ENCODE peak calls at places on chromosomes 6 and 20, in ten cellular contexts. One of them, this sample, is unnamed.

GRCh38 chr6:56416247-56416646 is 168.9 kb upstream of the COL21A1 start:
- DNase-seq in GM06990: no peak
- DNase-seq in activated CD4-positive, alpha-beta T cell treated with anti-CD3 and anti-CD28 coated beads for 36 hours: no peak
- DNase-seq in fibroblast of gingiva: no peak
- DNase-seq in anterior cingulate cortex: no peak
- DNase-seq in activated naive CD8-positive, alpha-beta T cell treated with anti-CD3 and anti-CD28 coated beads, Interleukin-2, amount 50 U/mL, for 24 hours: no peak
- DNase-seq in fibroblast of mammary gland: peak
- DNase-seq in stimulated activated CD8-positive, alpha-beta memory T cell treated with anti-CD3 and anti-CD28 coated beads, Interleukin-7, amount 100 ng/mL, for 24 hours: no peak
- DNase-seq in M059J: no peak
- DNase-seq in heart left ventricle: no peak
- DNase-seq in this sample: no peak

GRCh38 chr20:25269057-25269832 is 21.4 kb downstream of the PYGB start:
- DNase-seq in heart left ventricle: peak
- DNase-seq in stimulated activated CD8-positive, alpha-beta memory T cell treated with anti-CD3 and anti-CD28 coated beads, Interleukin-7, amount 100 ng/mL, for 24 hours: no peak
- DNase-seq in fibroblast of mammary gland: no peak
- DNase-seq in GM06990: no peak
- DNase-seq in fibroblast of gingiva: no peak
- DNase-seq in M059J: no peak
- DNase-seq in activated CD4-positive, alpha-beta T cell treated with anti-CD3 and anti-CD28 coated beads for 36 hours: peak
- DNase-seq in activated naive CD8-positive, alpha-beta T cell treated with anti-CD3 and anti-CD28 coated beads, Interleukin-2, amount 50 U/mL, for 24 hours: no peak
- DNase-seq in anterior cingulate cortex: no peak
- DNase-seq in this sample: no peak

GRCh38 chr20:53009979-53010735 is 38.0 kb downstream of the TSHZ2 start:
- DNase-seq in activated CD4-positive, alpha-beta T cell treated with anti-CD3 and anti-CD28 coated beads for 36 hours: no peak
- DNase-seq in GM06990: no peak
- DNase-seq in fibroblast of gingiva: no peak
- DNase-seq in anterior cingulate cortex: no peak
- DNase-seq in fibroblast of mammary gland: no peak
- DNase-seq in M059J: peak
- DNase-seq in activated naive CD8-positive, alpha-beta T cell treated with anti-CD3 and anti-CD28 coated beads, Interleukin-2, amount 50 U/mL, for 24 hours: no peak
- DNase-seq in heart left ventricle: no peak
- DNase-seq in stimulated activated CD8-positive, alpha-beta memory T cell treated with anti-CD3 and anti-CD28 coated beads, Interleukin-7, amount 100 ng/mL, for 24 hours: no peak
- DNase-seq in this sample: no peak

GRCh38 chr20:61254881-61255589 is 3.0 kb downstream of the CDH4 start:
- DNase-seq in heart left ventricle: no peak
- DNase-seq in fibroblast of gingiva: no peak
- DNase-seq in M059J: peak
- DNase-seq in GM06990: no peak
- DNase-seq in activated naive CD8-positive, alpha-beta T cell treated with anti-CD3 and anti-CD28 coated beads, Interleukin-2, amount 50 U/mL, for 24 hours: no peak
- DNase-seq in fibroblast of mammary gland: peak
- DNase-seq in stimulated activated CD8-positive, alpha-beta memory T cell treated with anti-CD3 and anti-CD28 coated beads, Interleukin-7, amount 100 ng/mL, for 24 hours: no peak
- DNase-seq in anterior cingulate cortex: no peak
- DNase-seq in activated CD4-positive, alpha-beta T cell treated with anti-CD3 and anti-CD28 coated beads for 36 hours: no peak
- DNase-seq in this sample: no peak

GRCh38 chr6:35299674-35300073 is 2.1 kb downstream of the DEF6 start:
- DNase-seq in activated naive CD8-positive, alpha-beta T cell treated with anti-CD3 and anti-CD28 coated beads, Interleukin-2, amount 50 U/mL, for 24 hours: peak
- DNase-seq in activated CD4-positive, alpha-beta T cell treated with anti-CD3 and anti-CD28 coated beads for 36 hours: peak
- DNase-seq in GM06990: no peak
- DNase-seq in fibroblast of gingiva: no peak
- DNase-seq in anterior cingulate cortex: no peak
- DNase-seq in heart left ventricle: no peak
- DNase-seq in fibroblast of mammary gland: no peak
- DNase-seq in stimulated activated CD8-positive, alpha-beta memory T cell treated with anti-CD3 and anti-CD28 coated beads, Interleukin-7, amount 100 ng/mL, for 24 hours: no peak
- DNase-seq in M059J: no peak
- DNase-seq in this sample: no peak

GRCh38 chr6:9520417-9521151 is 894.3 kb downstream of the TFAP2A start:
- DNase-seq in activated CD4-positive, alpha-beta T cell treated with anti-CD3 and anti-CD28 coated beads for 36 hours: peak
- DNase-seq in fibroblast of mammary gland: peak
- DNase-seq in stimulated activated CD8-positive, alpha-beta memory T cell treated with anti-CD3 and anti-CD28 coated beads, Interleukin-7, amount 100 ng/mL, for 24 hours: no peak
- DNase-seq in anterior cingulate cortex: no peak
- DNase-seq in heart left ventricle: no peak
- DNase-seq in fibroblast of gingiva: peak
- DNase-seq in M059J: peak
- DNase-seq in activated naive CD8-positive, alpha-beta T cell treated with anti-CD3 and anti-CD28 coated beads, Interleukin-2, amount 50 U/mL, for 24 hours: no peak
- DNase-seq in GM06990: peak
- DNase-seq in this sample: peak

GRCh38 chr20:54340667-54341081 is 132.8 kb downstream of the PFDN4 start:
- DNase-seq in activated naive CD8-positive, alpha-beta T cell treated with anti-CD3 and anti-CD28 coated beads, Interleukin-2, amount 50 U/mL, for 24 hours: no peak
- DNase-seq in heart left ventricle: no peak
- DNase-seq in M059J: peak
- DNase-seq in activated CD4-positive, alpha-beta T cell treated with anti-CD3 and anti-CD28 coated beads for 36 hours: no peak
- DNase-seq in fibroblast of gingiva: peak
- DNase-seq in GM06990: no peak
- DNase-seq in fibroblast of mammary gland: peak
- DNase-seq in stimulated activated CD8-positive, alpha-beta memory T cell treated with anti-CD3 and anti-CD28 coated beads, Interleukin-7, amount 100 ng/mL, for 24 hours: no peak
- DNase-seq in anterior cingulate cortex: no peak
- DNase-seq in this sample: no peak

GRCh38 chr6:29995346-29995777 is 53.0 kb downstream of the HLA-A start:
- DNase-seq in anterior cingulate cortex: no peak
- DNase-seq in activated naive CD8-positive, alpha-beta T cell treated with anti-CD3 and anti-CD28 coated beads, Interleukin-2, amount 50 U/mL, for 24 hours: no peak
- DNase-seq in fibroblast of gingiva: peak
- DNase-seq in stimulated activated CD8-positive, alpha-beta memory T cell treated with anti-CD3 and anti-CD28 coated beads, Interleukin-7, amount 100 ng/mL, for 24 hours: no peak
- DNase-seq in heart left ventricle: no peak
- DNase-seq in M059J: peak
- DNase-seq in activated CD4-positive, alpha-beta T cell treated with anti-CD3 and anti-CD28 coated beads for 36 hours: no peak
- DNase-seq in fibroblast of mammary gland: peak
- DNase-seq in GM06990: no peak
- DNase-seq in this sample: no peak

GRCh38 chr6:158769696-158770446 is 49.3 kb downstream of the EZR start:
- DNase-seq in activated CD4-positive, alpha-beta T cell treated with anti-CD3 and anti-CD28 coated beads for 36 hours: no peak
- DNase-seq in fibroblast of mammary gland: no peak
- DNase-seq in activated naive CD8-positive, alpha-beta T cell treated with anti-CD3 and anti-CD28 coated beads, Interleukin-2, amount 50 U/mL, for 24 hours: no peak
- DNase-seq in stimulated activated CD8-positive, alpha-beta memory T cell treated with anti-CD3 and anti-CD28 coated beads, Interleukin-7, amount 100 ng/mL, for 24 hours: no peak
- DNase-seq in M059J: no peak
- DNase-seq in GM06990: no peak
- DNase-seq in heart left ventricle: peak
- DNase-seq in anterior cingulate cortex: peak
- DNase-seq in fibroblast of gingiva: no peak
- DNase-seq in this sample: no peak

GRCh38 chr20:1328680-1329330 is at the start of gene SDCBP2:
- DNase-seq in fibroblast of mammary gland: no peak
- DNase-seq in activated naive CD8-positive, alpha-beta T cell treated with anti-CD3 and anti-CD28 coated beads, Interleukin-2, amount 50 U/mL, for 24 hours: no peak
- DNase-seq in heart left ventricle: no peak
- DNase-seq in anterior cingulate cortex: no peak
- DNase-seq in M059J: no peak
- DNase-seq in fibroblast of gingiva: no peak
- DNase-seq in stimulated activated CD8-positive, alpha-beta memory T cell treated with anti-CD3 and anti-CD28 coated beads, Interleukin-7, amount 100 ng/mL, for 24 hours: no peak
- DNase-seq in activated CD4-positive, alpha-beta T cell treated with anti-CD3 and anti-CD28 coated beads for 36 hours: no peak
- DNase-seq in GM06990: no peak
- DNase-seq in this sample: peak

GRCh38 chr6:127365874-127366273 is 22.5 kb upstream of the ECHDC1 start:
- DNase-seq in anterior cingulate cortex: no peak
- DNase-seq in fibroblast of mammary gland: no peak
- DNase-seq in stimulated activated CD8-positive, alpha-beta memory T cell treated with anti-CD3 and anti-CD28 coated beads, Interleukin-7, amount 100 ng/mL, for 24 hours: no peak
- DNase-seq in fibroblast of gingiva: no peak
- DNase-seq in M059J: no peak
- DNase-seq in GM06990: no peak
- DNase-seq in heart left ventricle: no peak
- DNase-seq in activated naive CD8-positive, alpha-beta T cell treated with anti-CD3 and anti-CD28 coated beads, Interleukin-2, amount 50 U/mL, for 24 hours: no peak
- DNase-seq in activated CD4-positive, alpha-beta T cell treated with anti-CD3 and anti-CD28 coated beads for 36 hours: no peak
- DNase-seq in this sample: no peak

GRCh38 chr6:18395851-18396187 is 8.7 kb downstream of the RNF144B start:
- DNase-seq in stimulated activated CD8-positive, alpha-beta memory T cell treated with anti-CD3 and anti-CD28 coated beads, Interleukin-7, amount 100 ng/mL, for 24 hours: no peak
- DNase-seq in activated CD4-positive, alpha-beta T cell treated with anti-CD3 and anti-CD28 coated beads for 36 hours: no peak
- DNase-seq in anterior cingulate cortex: no peak
- DNase-seq in M059J: no peak
- DNase-seq in fibroblast of mammary gland: no peak
- DNase-seq in heart left ventricle: no peak
- DNase-seq in GM06990: no peak
- DNase-seq in fibroblast of gingiva: no peak
- DNase-seq in activated naive CD8-positive, alpha-beta T cell treated with anti-CD3 and anti-CD28 coated beads, Interleukin-2, amount 50 U/mL, for 24 hours: no peak
- DNase-seq in this sample: no peak

GRCh38 chr6:41577865-41578713 is 31.9 kb downstream of the FOXP4 start:
- DNase-seq in fibroblast of gingiva: no peak
- DNase-seq in activated naive CD8-positive, alpha-beta T cell treated with anti-CD3 and anti-CD28 coated beads, Interleukin-2, amount 50 U/mL, for 24 hours: no peak
- DNase-seq in anterior cingulate cortex: no peak
- DNase-seq in GM06990: no peak
- DNase-seq in M059J: peak
- DNase-seq in stimulated activated CD8-positive, alpha-beta memory T cell treated with anti-CD3 and anti-CD28 coated beads, Interleukin-7, amount 100 ng/mL, for 24 hours: no peak
- DNase-seq in fibroblast of mammary gland: peak
- DNase-seq in heart left ventricle: no peak
- DNase-seq in activated CD4-positive, alpha-beta T cell treated with anti-CD3 and anti-CD28 coated beads for 36 hours: no peak
- DNase-seq in this sample: peak

GRCh38 chr6:160917581-160917980 is 74.0 kb upstream of the MAP3K4 start:
- DNase-seq in GM06990: no peak
- DNase-seq in activated naive CD8-positive, alpha-beta T cell treated with anti-CD3 and anti-CD28 coated beads, Interleukin-2, amount 50 U/mL, for 24 hours: no peak
- DNase-seq in fibroblast of mammary gland: no peak
- DNase-seq in fibroblast of gingiva: peak
- DNase-seq in stimulated activated CD8-positive, alpha-beta memory T cell treated with anti-CD3 and anti-CD28 coated beads, Interleukin-7, amount 100 ng/mL, for 24 hours: no peak
- DNase-seq in anterior cingulate cortex: no peak
- DNase-seq in activated CD4-positive, alpha-beta T cell treated with anti-CD3 and anti-CD28 coated beads for 36 hours: no peak
- DNase-seq in M059J: no peak
- DNase-seq in heart left ventricle: no peak
- DNase-seq in this sample: no peak

GRCh38 chr20:3753501-3754257 is 13.9 kb downstream of the ADISSP start:
- DNase-seq in anterior cingulate cortex: no peak
- DNase-seq in stimulated activated CD8-positive, alpha-beta memory T cell treated with anti-CD3 and anti-CD28 coated beads, Interleukin-7, amount 100 ng/mL, for 24 hours: no peak
- DNase-seq in fibroblast of mammary gland: no peak
- DNase-seq in GM06990: no peak
- DNase-seq in activated CD4-positive, alpha-beta T cell treated with anti-CD3 and anti-CD28 coated beads for 36 hours: no peak
- DNase-seq in M059J: no peak
- DNase-seq in activated naive CD8-positive, alpha-beta T cell treated with anti-CD3 and anti-CD28 coated beads, Interleukin-2, amount 50 U/mL, for 24 hours: no peak
- DNase-seq in fibroblast of gingiva: no peak
- DNase-seq in heart left ventricle: no peak
- DNase-seq in this sample: no peak

GRCh38 chr6:5967594-5967993 is 39.1 kb downstream of the NRN1 start:
- DNase-seq in fibroblast of mammary gland: peak
- DNase-seq in activated CD4-positive, alpha-beta T cell treated with anti-CD3 and anti-CD28 coated beads for 36 hours: no peak
- DNase-seq in GM06990: no peak
- DNase-seq in fibroblast of gingiva: no peak
- DNase-seq in M059J: peak
- DNase-seq in anterior cingulate cortex: no peak
- DNase-seq in heart left ventricle: no peak
- DNase-seq in stimulated activated CD8-positive, alpha-beta memory T cell treated with anti-CD3 and anti-CD28 coated beads, Interleukin-7, amount 100 ng/mL, for 24 hours: no peak
- DNase-seq in activated naive CD8-positive, alpha-beta T cell treated with anti-CD3 and anti-CD28 coated beads, Interleukin-2, amount 50 U/mL, for 24 hours: peak
- DNase-seq in this sample: no peak

GRCh38 chr6:116393430-116393829 is 22.7 kb downstream of the DSE start:
- DNase-seq in stimulated activated CD8-positive, alpha-beta memory T cell treated with anti-CD3 and anti-CD28 coated beads, Interleukin-7, amount 100 ng/mL, for 24 hours: no peak
- DNase-seq in activated naive CD8-positive, alpha-beta T cell treated with anti-CD3 and anti-CD28 coated beads, Interleukin-2, amount 50 U/mL, for 24 hours: no peak
- DNase-seq in anterior cingulate cortex: no peak
- DNase-seq in fibroblast of gingiva: no peak
- DNase-seq in fibroblast of mammary gland: peak
- DNase-seq in GM06990: no peak
- DNase-seq in heart left ventricle: no peak
- DNase-seq in M059J: no peak
- DNase-seq in activated CD4-positive, alpha-beta T cell treated with anti-CD3 and anti-CD28 coated beads for 36 hours: no peak
- DNase-seq in this sample: no peak

GRCh38 chr6:30357678-30358339 is 12.9 kb downstream of the RPP21 start:
- DNase-seq in anterior cingulate cortex: peak
- DNase-seq in fibroblast of gingiva: peak
- DNase-seq in activated naive CD8-positive, alpha-beta T cell treated with anti-CD3 and anti-CD28 coated beads, Interleukin-2, amount 50 U/mL, for 24 hours: peak
- DNase-seq in GM06990: peak
- DNase-seq in activated CD4-positive, alpha-beta T cell treated with anti-CD3 and anti-CD28 coated beads for 36 hours: peak
- DNase-seq in M059J: peak
- DNase-seq in stimulated activated CD8-positive, alpha-beta memory T cell treated with anti-CD3 and anti-CD28 coated beads, Interleukin-7, amount 100 ng/mL, for 24 hours: peak
- DNase-seq in fibroblast of mammary gland: peak
- DNase-seq in heart left ventricle: no peak
- DNase-seq in this sample: peak

GRCh38 chr6:165218816-165219215 is 90.6 kb downstream of the C6orf118 start:
- DNase-seq in heart left ventricle: no peak
- DNase-seq in activated naive CD8-positive, alpha-beta T cell treated with anti-CD3 and anti-CD28 coated beads, Interleukin-2, amount 50 U/mL, for 24 hours: no peak
- DNase-seq in M059J: peak
- DNase-seq in stimulated activated CD8-positive, alpha-beta memory T cell treated with anti-CD3 and anti-CD28 coated beads, Interleukin-7, amount 100 ng/mL, for 24 hours: no peak
- DNase-seq in fibroblast of gingiva: no peak
- DNase-seq in anterior cingulate cortex: no peak
- DNase-seq in activated CD4-positive, alpha-beta T cell treated with anti-CD3 and anti-CD28 coated beads for 36 hours: no peak
- DNase-seq in GM06990: no peak
- DNase-seq in fibroblast of mammary gland: peak
- DNase-seq in this sample: no peak

GRCh38 chr6:24796616-24797290 is 2.0 kb downstream of the ARMH2 start:
- DNase-seq in fibroblast of gingiva: no peak
- DNase-seq in activated naive CD8-positive, alpha-beta T cell treated with anti-CD3 and anti-CD28 coated beads, Interleukin-2, amount 50 U/mL, for 24 hours: peak
- DNase-seq in fibroblast of mammary gland: no peak
- DNase-seq in activated CD4-positive, alpha-beta T cell treated with anti-CD3 and anti-CD28 coated beads for 36 hours: peak
- DNase-seq in heart left ventricle: no peak
- DNase-seq in GM06990: no peak
- DNase-seq in stimulated activated CD8-positive, alpha-beta memory T cell treated with anti-CD3 and anti-CD28 coated beads, Interleukin-7, amount 100 ng/mL, for 24 hours: no peak
- DNase-seq in M059J: peak
- DNase-seq in anterior cingulate cortex: no peak
- DNase-seq in this sample: no peak

GRCh38 chr20:60223174-60223573 is 265.0 kb downstream of the CDH26 start:
- DNase-seq in stimulated activated CD8-positive, alpha-beta memory T cell treated with anti-CD3 and anti-CD28 coated beads, Interleukin-7, amount 100 ng/mL, for 24 hours: no peak
- DNase-seq in fibroblast of gingiva: no peak
- DNase-seq in activated naive CD8-positive, alpha-beta T cell treated with anti-CD3 and anti-CD28 coated beads, Interleukin-2, amount 50 U/mL, for 24 hours: no peak
- DNase-seq in heart left ventricle: no peak
- DNase-seq in M059J: no peak
- DNase-seq in fibroblast of mammary gland: no peak
- DNase-seq in activated CD4-positive, alpha-beta T cell treated with anti-CD3 and anti-CD28 coated beads for 36 hours: no peak
- DNase-seq in GM06990: no peak
- DNase-seq in anterior cingulate cortex: no peak
- DNase-seq in this sample: no peak

GRCh38 chr6:156658186-156658585 is 119.0 kb upstream of the ARID1B start:
- DNase-seq in heart left ventricle: no peak
- DNase-seq in M059J: peak
- DNase-seq in GM06990: no peak
- DNase-seq in anterior cingulate cortex: no peak
- DNase-seq in activated CD4-positive, alpha-beta T cell treated with anti-CD3 and anti-CD28 coated beads for 36 hours: no peak
- DNase-seq in fibroblast of gingiva: peak
- DNase-seq in fibroblast of mammary gland: peak
- DNase-seq in activated naive CD8-positive, alpha-beta T cell treated with anti-CD3 and anti-CD28 coated beads, Interleukin-2, amount 50 U/mL, for 24 hours: no peak
- DNase-seq in stimulated activated CD8-positive, alpha-beta memory T cell treated with anti-CD3 and anti-CD28 coated beads, Interleukin-7, amount 100 ng/mL, for 24 hours: no peak
- DNase-seq in this sample: no peak

GRCh38 chr6:13485303-13485702 is 2.1 kb downstream of the GFOD1 start:
- DNase-seq in activated naive CD8-positive, alpha-beta T cell treated with anti-CD3 and anti-CD28 coated beads, Interleukin-2, amount 50 U/mL, for 24 hours: no peak
- DNase-seq in M059J: no peak
- DNase-seq in fibroblast of gingiva: no peak
- DNase-seq in fibroblast of mammary gland: no peak
- DNase-seq in heart left ventricle: no peak
- DNase-seq in anterior cingulate cortex: no peak
- DNase-seq in activated CD4-positive, alpha-beta T cell treated with anti-CD3 and anti-CD28 coated beads for 36 hours: no peak
- DNase-seq in stimulated activated CD8-positive, alpha-beta memory T cell treated with anti-CD3 and anti-CD28 coated beads, Interleukin-7, amount 100 ng/mL, for 24 hours: no peak
- DNase-seq in GM06990: no peak
- DNase-seq in this sample: no peak

GRCh38 chr6:113564401-113565161 is 292.6 kb upstream of the MARCKS start:
- DNase-seq in anterior cingulate cortex: peak
- DNase-seq in M059J: peak
- DNase-seq in heart left ventricle: peak
- DNase-seq in stimulated activated CD8-positive, alpha-beta memory T cell treated with anti-CD3 and anti-CD28 coated beads, Interleukin-7, amount 100 ng/mL, for 24 hours: no peak
- DNase-seq in activated naive CD8-positive, alpha-beta T cell treated with anti-CD3 and anti-CD28 coated beads, Interleukin-2, amount 50 U/mL, for 24 hours: no peak
- DNase-seq in GM06990: peak
- DNase-seq in fibroblast of mammary gland: peak
- DNase-seq in fibroblast of gingiva: peak
- DNase-seq in activated CD4-positive, alpha-beta T cell treated with anti-CD3 and anti-CD28 coated beads for 36 hours: no peak
- DNase-seq in this sample: no peak

GRCh38 chr6:84926756-84927155 is 162.4 kb upstream of the TBX18 start:
- DNase-seq in activated naive CD8-positive, alpha-beta T cell treated with anti-CD3 and anti-CD28 coated beads, Interleukin-2, amount 50 U/mL, for 24 hours: no peak
- DNase-seq in anterior cingulate cortex: no peak
- DNase-seq in GM06990: no peak
- DNase-seq in stimulated activated CD8-positive, alpha-beta memory T cell treated with anti-CD3 and anti-CD28 coated beads, Interleukin-7, amount 100 ng/mL, for 24 hours: no peak
- DNase-seq in fibroblast of mammary gland: peak
- DNase-seq in heart left ventricle: no peak
- DNase-seq in fibroblast of gingiva: peak
- DNase-seq in M059J: no peak
- DNase-seq in activated CD4-positive, alpha-beta T cell treated with anti-CD3 and anti-CD28 coated beads for 36 hours: no peak
- DNase-seq in this sample: no peak

GRCh38 chr6:786946-787763 is 94.2 kb upstream of the EXOC2 start:
- DNase-seq in activated CD4-positive, alpha-beta T cell treated with anti-CD3 and anti-CD28 coated beads for 36 hours: peak
- DNase-seq in activated naive CD8-positive, alpha-beta T cell treated with anti-CD3 and anti-CD28 coated beads, Interleukin-2, amount 50 U/mL, for 24 hours: no peak
- DNase-seq in fibroblast of mammary gland: peak
- DNase-seq in M059J: no peak
- DNase-seq in stimulated activated CD8-positive, alpha-beta memory T cell treated with anti-CD3 and anti-CD28 coated beads, Interleukin-7, amount 100 ng/mL, for 24 hours: no peak
- DNase-seq in fibroblast of gingiva: no peak
- DNase-seq in anterior cingulate cortex: no peak
- DNase-seq in GM06990: no peak
- DNase-seq in heart left ventricle: no peak
- DNase-seq in this sample: peak

GRCh38 chr20:35446356-35447078 is 8.5 kb upstream of the GDF5 start:
- DNase-seq in fibroblast of gingiva: no peak
- DNase-seq in activated naive CD8-positive, alpha-beta T cell treated with anti-CD3 and anti-CD28 coated beads, Interleukin-2, amount 50 U/mL, for 24 hours: no peak
- DNase-seq in stimulated activated CD8-positive, alpha-beta memory T cell treated with anti-CD3 and anti-CD28 coated beads, Interleukin-7, amount 100 ng/mL, for 24 hours: no peak
- DNase-seq in M059J: no peak
- DNase-seq in anterior cingulate cortex: no peak
- DNase-seq in activated CD4-positive, alpha-beta T cell treated with anti-CD3 and anti-CD28 coated beads for 36 hours: no peak
- DNase-seq in GM06990: no peak
- DNase-seq in fibroblast of mammary gland: no peak
- DNase-seq in heart left ventricle: no peak
- DNase-seq in this sample: no peak

GRCh38 chr6:97586344-97586743 is 303.3 kb upstream of the MMS22L start:
- DNase-seq in fibroblast of mammary gland: peak
- DNase-seq in anterior cingulate cortex: no peak
- DNase-seq in activated CD4-positive, alpha-beta T cell treated with anti-CD3 and anti-CD28 coated beads for 36 hours: no peak
- DNase-seq in heart left ventricle: no peak
- DNase-seq in fibroblast of gingiva: no peak
- DNase-seq in M059J: peak
- DNase-seq in GM06990: no peak
- DNase-seq in activated naive CD8-positive, alpha-beta T cell treated with anti-CD3 and anti-CD28 coated beads, Interleukin-2, amount 50 U/mL, for 24 hours: no peak
- DNase-seq in stimulated activated CD8-positive, alpha-beta memory T cell treated with anti-CD3 and anti-CD28 coated beads, Interleukin-7, amount 100 ng/mL, for 24 hours: no peak
- DNase-seq in this sample: no peak

This sample was measured in HCT116.